ENCODE peak calls at places on chromosomes 4 and X, in four cellular contexts. One of them, this sample, is unnamed.

GRCh38 chr4:102789317-102789717 is 28.5 kb upstream of the MANBA start:
- DNase-seq in kidney: no peak
- DNase-seq in fibroblast of lung: peak; percentile 84
- DNase-seq in body of pancreas: no peak
- DNase-seq in this sample: no peak

GRCh38 chr4:80963051-80963450 is 67.5 kb upstream of the BMP3 start:
- DNase-seq in body of pancreas: no peak
- DNase-seq in fibroblast of lung: peak; percentile 3
- DNase-seq in kidney: no peak
- DNase-seq in this sample: no peak

GRCh38 chrX:115177941-115178340 is 11.3 kb upstream of the RBMXL3 start:
- DNase-seq in fibroblast of lung: peak; percentile 15
- DNase-seq in kidney: no peak
- DNase-seq in body of pancreas: no peak
- DNase-seq in this sample: no peak

GRCh38 chr4:156974264-156974663 is 2.7 kb upstream of the PDGFC start:
- DNase-seq in body of pancreas: no peak
- DNase-seq in kidney: no peak
- DNase-seq in fibroblast of lung: peak; percentile 84
- DNase-seq in this sample: no peak

GRCh38 chr4:175457956-175458355 is 354.1 kb downstream of the GPM6A start:
- DNase-seq in fibroblast of lung: no peak
- DNase-seq in kidney: no peak
- DNase-seq in body of pancreas: no peak
- DNase-seq in this sample: no peak

GRCh38 chr4:40375090-40375489 is 40.0 kb downstream of the CHRNA9 start:
- DNase-seq in body of pancreas: peak; percentile 16
- DNase-seq in kidney: no peak
- DNase-seq in fibroblast of lung: no peak
- DNase-seq in this sample: no peak

GRCh38 chr4:76821661-76822060 is 76.3 kb downstream of the SOWAHB start:
- DNase-seq in kidney: no peak
- DNase-seq in body of pancreas: no peak
- DNase-seq in fibroblast of lung: peak; percentile 81
- DNase-seq in this sample: no peak

GRCh38 chr4:108255203-108255747 is 86.5 kb upstream of the LEF1 start:
- DNase-seq in kidney: no peak
- DNase-seq in fibroblast of lung: no peak
- DNase-seq in body of pancreas: no peak
- DNase-seq in this sample: no peak

GRCh38 chr4:158821228-158822009 is 52.6 kb downstream of the FNIP2 start:
- DNase-seq in body of pancreas: no peak
- DNase-seq in fibroblast of lung: no peak
- DNase-seq in kidney: no peak
- DNase-seq in this sample: no peak

GRCh38 chrX:30504309-30504708 is 73.3 kb downstream of the TASL start:
- DNase-seq in kidney: no peak
- DNase-seq in body of pancreas: no peak
- DNase-seq in fibroblast of lung: peak; percentile 56
- DNase-seq in this sample: no peak

GRCh38 chr4:22573198-22573597 is 57.3 kb upstream of the ADGRA3 start:
- DNase-seq in fibroblast of lung: peak; percentile 36
- DNase-seq in body of pancreas: peak; percentile 72
- DNase-seq in kidney: peak; percentile 75
- DNase-seq in this sample: no peak

GRCh38 chrX:41526925-41527324 is 79.8 kb downstream of the NYX start:
- DNase-seq in body of pancreas: no peak
- DNase-seq in kidney: no peak
- DNase-seq in fibroblast of lung: no peak
- DNase-seq in this sample: no peak

GRCh38 chr4:123017636-123018390 is 95.4 kb upstream of the NUDT6 start:
- DNase-seq in kidney: no peak
- DNase-seq in fibroblast of lung: peak; percentile 44
- DNase-seq in body of pancreas: no peak
- DNase-seq in this sample: no peak

GRCh38 chr4:2827071-2827873 is 16.4 kb upstream of the ADD1 start:
- DNase-seq in fibroblast of lung: no peak
- DNase-seq in kidney: peak; percentile 66
- DNase-seq in body of pancreas: peak; percentile 8
- DNase-seq in this sample: peak; percentile 43

GRCh38 chr4:157739237-157739636 is 433.6 kb downstream of the GASK1B start:
- DNase-seq in kidney: no peak
- DNase-seq in fibroblast of lung: no peak
- DNase-seq in body of pancreas: no peak
- DNase-seq in this sample: no peak

GRCh38 chr4:23572382-23572781 is 317.5 kb downstream of the PPARGC1A start:
- DNase-seq in kidney: no peak
- DNase-seq in body of pancreas: no peak
- DNase-seq in fibroblast of lung: no peak
- DNase-seq in this sample: no peak

GRCh38 chrX:9102956-9103355 is 69.0 kb upstream of the FAM9B start:
- DNase-seq in kidney: no peak
- DNase-seq in body of pancreas: no peak
- DNase-seq in fibroblast of lung: no peak
- DNase-seq in this sample: no peak

GRCh38 chr4:130172156-130172555 is 1076.2 kb downstream of the C4orf33 start:
- DNase-seq in body of pancreas: no peak
- DNase-seq in kidney: no peak
- DNase-seq in fibroblast of lung: no peak
- DNase-seq in this sample: no peak

GRCh38 chr4:80081566-80081965 is 8.5 kb upstream of the ANTXR2 start:
- DNase-seq in body of pancreas: no peak
- DNase-seq in kidney: no peak
- DNase-seq in fibroblast of lung: no peak
- DNase-seq in this sample: no peak

GRCh38 chr4:55032788-55033187 is 92.6 kb downstream of the KDR start:
- DNase-seq in body of pancreas: no peak
- DNase-seq in fibroblast of lung: peak; percentile 8
- DNase-seq in kidney: no peak
- DNase-seq in this sample: no peak

GRCh38 chrX:69298466-69299140 is 133.3 kb upstream of the PJA1 start:
- DNase-seq in body of pancreas: no peak
- DNase-seq in fibroblast of lung: no peak
- DNase-seq in kidney: no peak
- DNase-seq in this sample: no peak

GRCh38 chr4:17310269-17310652 is 201.6 kb downstream of the QDPR start:
- DNase-seq in body of pancreas: no peak
- DNase-seq in kidney: no peak
- DNase-seq in fibroblast of lung: no peak
- DNase-seq in this sample: no peak

GRCh38 chrX:50211510-50211909 is 6.9 kb downstream of the CCNB3 start:
- DNase-seq in kidney: no peak
- DNase-seq in body of pancreas: no peak
- DNase-seq in fibroblast of lung: peak; percentile 1
- DNase-seq in this sample: peak; percentile 8

GRCh38 chr4:7803992-7804758 is 135.5 kb downstream of the AFAP1 start:
- DNase-seq in body of pancreas: peak; percentile 81
- DNase-seq in fibroblast of lung: peak; percentile 82
- DNase-seq in kidney: peak; percentile 89
- DNase-seq in this sample: peak; percentile 93

GRCh38 chr4:2305766-2306501 is 44.0 kb upstream of the MXD4 start:
- DNase-seq in kidney: no peak
- DNase-seq in body of pancreas: no peak
- DNase-seq in fibroblast of lung: no peak
- DNase-seq in this sample: peak; percentile 19

GRCh38 chrX:136626237-136626636 is 21.7 kb upstream of the CD40LG start:
- DNase-seq in kidney: no peak
- DNase-seq in body of pancreas: no peak
- DNase-seq in fibroblast of lung: no peak
- DNase-seq in this sample: no peak

GRCh38 chr4:2944091-2944482 is 19.1 kb downstream of the NOP14 start:
- DNase-seq in kidney: no peak
- DNase-seq in fibroblast of lung: no peak
- DNase-seq in body of pancreas: no peak
- DNase-seq in this sample: peak; percentile 29

GRCh38 chr4:155571184-155571944 is 95.3 kb upstream of the GUCY1A1 start:
- DNase-seq in kidney: no peak
- DNase-seq in body of pancreas: no peak
- DNase-seq in fibroblast of lung: no peak
- DNase-seq in this sample: no peak

GRCh38 chr4:118729287-118730286 is 44.4 kb downstream of the METTL14 start:
- DNase-seq in body of pancreas: no peak
- DNase-seq in kidney: no peak
- DNase-seq in fibroblast of lung: peak; percentile 78
- DNase-seq in this sample: no peak

GRCh38 chrX:310621-311155 is 7.9 kb downstream of the GTPBP6 start:
- DNase-seq in kidney: peak; percentile 53
- DNase-seq in fibroblast of lung: no peak
- DNase-seq in body of pancreas: peak; percentile 6
- DNase-seq in this sample: peak; percentile 26
- H3K36me3 ChIP-seq in kidney: peaks cover 35% of the 10 kb centered on the region
- H3K36me3 ChIP-seq in fibroblast of lung: peaks cover 33% of the 10 kb centered on the region
- H3K36me3 ChIP-seq in body of pancreas: peaks cover 12% of the 10 kb centered on the region
- H3K36me3 ChIP-seq in this sample: peaks cover 24% of the 10 kb centered on the region

DNA sequence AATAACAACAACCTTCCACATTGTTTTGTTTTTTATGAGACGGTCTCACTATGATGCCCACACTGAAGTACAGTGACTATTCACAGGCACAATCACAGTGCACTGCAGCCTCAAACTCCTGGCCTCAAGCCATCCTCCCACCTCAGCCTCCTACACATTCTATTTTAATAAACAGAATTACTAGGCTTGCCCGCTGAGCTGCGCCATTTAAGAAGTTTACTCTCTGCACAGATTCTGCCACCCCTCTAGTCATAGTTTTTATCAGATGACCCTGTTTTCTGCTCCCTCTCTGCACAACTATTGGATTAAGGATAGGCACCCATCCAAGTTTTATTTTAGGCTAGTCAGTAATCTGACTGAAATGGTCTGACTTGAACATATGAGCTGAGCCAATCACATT is 11.3 kb upstream of the COX18 start:
- DNase-seq in fibroblast of lung: no peak
- DNase-seq in body of pancreas: no peak
- DNase-seq in kidney: no peak
- DNase-seq in this sample: no peak
- H3K36me3 ChIP-seq in fibroblast of lung: peaks cover 2% of the 10 kb centered on the region
- H3K36me3 ChIP-seq in body of pancreas: peaks cover 8% of the 10 kb centered on the region
- H3K36me3 ChIP-seq in kidney: peaks cover 33% of the 10 kb centered on the region
- H3K36me3 ChIP-seq in this sample: peaks cover 5% of the 10 kb centered on the region

GRCh38 chr4:82833696-82834313 is 35.2 kb upstream of the SCD5 start:
- DNase-seq in kidney: no peak
- DNase-seq in fibroblast of lung: peak; percentile 86
- DNase-seq in body of pancreas: no peak
- DNase-seq in this sample: no peak
- H3K36me3 ChIP-seq in kidney: peaks cover 23% of the 10 kb centered on the region
- H3K36me3 ChIP-seq in fibroblast of lung: peaks cover 8% of the 10 kb centered on the region
- H3K36me3 ChIP-seq in body of pancreas: peaks cover under 1% of the 10 kb centered on the region
- H3K36me3 ChIP-seq in this sample: peaks cover 7% of the 10 kb centered on the region

GRCh38 chrX:106791495-106791894 is 11.0 kb upstream of the TBC1D8B start:
- DNase-seq in kidney: no peak
- DNase-seq in body of pancreas: no peak
- DNase-seq in fibroblast of lung: peak; percentile 35
- DNase-seq in this sample: no peak
- H3K36me3 ChIP-seq in kidney: no peaks in the 10 kb centered on the region
- H3K36me3 ChIP-seq in body of pancreas: no peaks in the 10 kb centered on the region
- H3K36me3 ChIP-seq in fibroblast of lung: no peaks in the 10 kb centered on the region
- H3K36me3 ChIP-seq in this sample: no peaks in the 10 kb centered on the region

GRCh38 chr4:168409089-168409801 is 71.0 kb downstream of the DDX60L start:
- DNase-seq in body of pancreas: no peak
- DNase-seq in kidney: no peak
- DNase-seq in fibroblast of lung: peak; percentile 33
- DNase-seq in this sample: no peak
- H3K36me3 ChIP-seq in body of pancreas: no peaks in the 10 kb centered on the region
- H3K36me3 ChIP-seq in kidney: no peaks in the 10 kb centered on the region
- H3K36me3 ChIP-seq in fibroblast of lung: no peaks in the 10 kb centered on the region
- H3K36me3 ChIP-seq in this sample: no peaks in the 10 kb centered on the region

GRCh38 chr4:14621731-14622459 is 380.4 kb upstream of the CPEB2 start:
- DNase-seq in fibroblast of lung: no peak
- DNase-seq in body of pancreas: no peak
- DNase-seq in kidney: no peak
- DNase-seq in this sample: no peak
- H3K36me3 ChIP-seq in fibroblast of lung: no peaks in the 10 kb centered on the region
- H3K36me3 ChIP-seq in body of pancreas: no peaks in the 10 kb centered on the region
- H3K36me3 ChIP-seq in kidney: no peaks in the 10 kb centered on the region
- H3K36me3 ChIP-seq in this sample: no peaks in the 10 kb centered on the region